ENCODE peak calls at places on chromosomes 4 and X, in four cellular contexts. R, A, F and V are unnamed samples.

GRCh38 chrX:40964008-40964407 is 121.2 kb upstream of the USP9X start:
- DNase-seq in R (no peak), A (no peak), F (no peak), V (no peak)

GRCh38 chr4:128517096-128517738 is 229.6 kb upstream of the PGRMC2 start:
- DNase-seq in R (no peak), A (peak), F (no peak), V (no peak)

GRCh38 chr4:119211856-119212250 is 660 bp upstream of the USP53 start:
- DNase-seq in R (no peak), A (no peak), F (peak), V (no peak)

GRCh38 chr4:25814323-25814722 is 48.5 kb downstream of the SEL1L3 start:
- DNase-seq in R (no peak), A (no peak), F (no peak), V (no peak)

GRCh38 chr4:144645621-144646522 is at the start of gene HHIP:
- DNase-seq in R (peak), A (no peak), F (peak), V (peak)

GRCh38 chr4:145797278-145797677 is 117.3 kb downstream of the C4orf51 start:
- DNase-seq in R (no peak), A (no peak), F (no peak), V (no peak)

GRCh38 chr4:185580699-185581098 is 45.4 kb upstream of the PDLIM3 start:
- DNase-seq in R (no peak), A (no peak), F (no peak), V (no peak)

GRCh38 chr4:110046588-110047049 is 133.9 kb downstream of the EGF start:
- DNase-seq in R (no peak), A (no peak), F (no peak), V (no peak)

GRCh38 chrX:49878128-49878833 is 1.0 kb upstream of the USP27X start:
- DNase-seq in R (no peak), A (peak), F (no peak), V (no peak)

DNA sequence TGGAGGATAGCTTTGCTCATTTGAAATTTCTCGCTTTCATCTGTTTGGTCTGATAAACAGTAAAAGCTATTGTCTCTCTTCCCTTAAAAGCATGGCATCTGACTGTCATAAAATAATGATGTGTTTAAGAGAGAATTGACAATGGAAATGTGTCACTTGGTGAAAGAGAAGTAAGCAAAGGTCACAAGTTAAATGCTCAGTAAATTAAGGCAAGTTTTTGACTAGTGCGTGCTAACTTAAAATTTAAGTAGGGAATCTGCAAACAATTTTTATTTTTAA is 161.6 kb upstream of the ANKRD50 start:
- DNase-seq in R (no peak), A (no peak), F (no peak), V (no peak)
- TF ChIP-seq ELF4 in R (no peak), A (no peak), F (no peak), V (no peak)

GRCh38 chr4:150006197-150006596 is 72.0 kb upstream of the DCLK2 start:
- DNase-seq in R (no peak), A (no peak), F (no peak), V (no peak)

GRCh38 chr4:150007512-150007911 is 70.7 kb upstream of the DCLK2 start:
- DNase-seq in R (no peak), A (no peak), F (no peak), V (no peak)

GRCh38 chr4:150009533-150009932 is 68.7 kb upstream of the DCLK2 start:
- DNase-seq in R (no peak), A (no peak), F (no peak), V (no peak)

GRCh38 chr4:150012851-150013360 is 65.3 kb upstream of the DCLK2 start:
- DNase-seq in R (no peak), A (no peak), F (no peak), V (no peak)

GRCh38 chr4:150010525-150011126 is 67.6 kb upstream of the DCLK2 start:
- DNase-seq in R (peak), A (peak), F (peak), V (no peak)
- TF ChIP-seq ELF4 in R (no peak), A (no peak), F (no peak), V (no peak)

DNA sequence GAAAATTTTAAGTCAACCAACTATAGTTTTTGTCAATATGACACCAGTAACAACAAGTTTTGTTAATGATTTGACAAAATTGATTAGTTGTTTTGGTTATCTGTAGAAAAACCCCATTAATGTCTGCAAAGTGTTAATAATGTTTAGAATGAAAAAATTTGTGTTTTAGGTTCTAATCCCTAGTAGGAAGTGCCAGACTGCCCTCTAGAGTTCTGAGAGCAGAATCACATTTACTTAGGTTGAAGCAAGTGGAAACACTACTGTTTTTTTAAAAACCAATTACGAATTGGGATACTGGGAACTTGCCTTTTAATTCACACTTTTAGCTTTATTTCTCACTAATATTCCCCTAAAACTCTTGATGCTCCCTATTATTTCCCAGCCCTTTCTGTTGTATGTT is 101.1 kb upstream of the CYLC1 start:
- DNase-seq in R (peak), A (no peak), F (peak), V (no peak)
- TF ChIP-seq ELF4 in R (no peak), A (no peak), F (no peak), V (no peak)

GRCh38 chr4:121324331-121324730 is 56.5 kb downstream of the QRFPR start:
- DNase-seq in R (no peak), A (no peak), F (no peak), V (no peak)

GRCh38 chr4:121326580-121326979 is 54.2 kb downstream of the QRFPR start:
- DNase-seq in R (no peak), A (no peak), F (no peak), V (no peak)

DNA sequence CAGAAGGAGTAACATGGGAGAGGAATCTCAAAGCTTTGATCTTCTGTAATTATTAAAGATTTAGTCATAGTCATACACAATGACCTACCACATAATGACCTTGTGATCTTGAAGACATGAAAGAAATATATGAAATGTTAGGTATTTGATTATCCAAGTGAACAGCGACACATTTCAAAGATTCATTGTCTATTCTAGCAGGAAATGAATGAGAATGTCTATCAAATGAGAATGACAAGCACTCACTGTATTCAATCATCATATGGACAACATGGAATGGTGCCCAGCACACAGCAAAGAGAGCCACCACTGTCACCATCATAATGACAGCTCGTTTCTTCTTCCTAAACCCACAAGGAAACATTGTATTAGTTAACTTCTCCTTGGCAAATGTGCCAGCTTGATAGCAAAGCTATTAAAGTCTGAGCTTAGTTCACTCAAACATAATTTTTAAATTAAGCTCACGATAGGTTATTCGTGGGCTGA is 50.6 kb downstream of the QRFPR start:
- DNase-seq in R (no peak), A (no peak), F (no peak), V (no peak)
- TF ChIP-seq ELF4 in R (no peak), A (no peak), F (no peak), V (no peak)

GRCh38 chrX:68832516-68833447 is 4.0 kb downstream of the EFNB1 start:
- DNase-seq in R (no peak), A (no peak), F (no peak), V (no peak)

GRCh38 chrX:68833855-68834331 is 5.1 kb downstream of the EFNB1 start:
- DNase-seq in R (no peak), A (no peak), F (no peak), V (no peak)

GRCh38 chrX:68834371-68835103 is 5.7 kb downstream of the EFNB1 start:
- DNase-seq in R (no peak), A (no peak), F (no peak), V (no peak)

GRCh38 chrX:68832101-68832416 is 3.2 kb downstream of the EFNB1 start:
- DNase-seq in R (no peak), A (no peak), F (no peak), V (no peak)

DNA sequence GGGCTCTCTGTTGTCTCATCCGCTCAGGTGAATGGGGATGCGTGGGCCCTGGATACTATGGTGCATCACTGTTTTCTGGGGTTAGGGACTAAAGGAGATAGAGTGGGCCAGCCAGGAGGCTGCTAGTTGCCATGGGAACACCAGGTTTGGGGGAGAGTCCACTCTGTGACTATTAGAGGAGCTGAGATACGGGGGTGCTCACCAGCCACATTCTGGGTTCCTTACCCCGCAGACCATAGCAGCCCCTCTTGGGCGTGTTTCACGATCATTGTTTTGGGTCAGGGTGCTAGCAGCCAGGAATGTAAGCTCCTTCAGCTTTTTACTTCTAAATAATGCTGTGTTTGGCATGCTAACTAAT is 4.6 kb downstream of the EFNB1 start:
- DNase-seq in R (no peak), A (no peak), F (no peak), V (no peak)
- TF ChIP-seq ELF4 in R (no peak), A (no peak), F (no peak), V (no peak)

GRCh38 chr4:137545461-137545861 is 13.2 kb upstream of the PCDH18 start:
- DNase-seq in R (peak), A (no peak), F (no peak), V (no peak)
- TF ChIP-seq ELF4 in R (no peak), A (no peak), F (no peak), V (no peak)

DNA sequence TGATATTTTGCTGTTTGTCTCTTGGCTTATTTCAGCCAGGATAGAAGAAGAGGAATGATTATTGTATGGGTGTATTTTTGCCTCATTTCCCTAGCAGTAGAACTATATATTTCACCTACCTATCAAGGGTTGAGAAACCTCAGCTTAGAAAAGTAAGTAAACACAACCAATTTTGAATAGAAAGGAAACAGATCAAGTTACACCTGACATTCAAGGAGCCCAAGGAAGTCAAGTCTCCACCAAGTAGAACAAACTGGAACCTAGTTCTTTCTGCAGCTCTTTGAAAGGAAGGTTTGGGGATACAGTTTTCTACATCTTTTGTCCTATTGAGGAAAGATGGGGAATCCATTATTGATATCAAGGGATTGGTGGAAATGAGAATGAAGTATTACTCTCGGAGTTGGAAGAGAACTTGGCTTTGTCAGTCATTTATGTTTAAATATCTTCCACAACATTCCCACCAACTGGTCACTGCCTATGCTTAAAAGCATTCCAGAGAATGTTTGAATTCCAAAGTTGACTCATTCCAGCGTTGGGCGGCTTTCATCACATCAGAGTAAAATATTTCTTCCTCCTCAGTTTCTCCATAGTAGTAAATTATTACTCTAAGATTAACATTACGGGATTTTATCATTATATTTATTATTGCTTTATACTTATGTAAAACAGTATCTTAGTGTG is 207.8 kb upstream of the CNKSR2 start:
- DNase-seq in R (no peak), A (no peak), F (peak), V (no peak)
- TF ChIP-seq ELF4 in R (no peak), A (no peak), F (no peak), V (no peak)

DNA sequence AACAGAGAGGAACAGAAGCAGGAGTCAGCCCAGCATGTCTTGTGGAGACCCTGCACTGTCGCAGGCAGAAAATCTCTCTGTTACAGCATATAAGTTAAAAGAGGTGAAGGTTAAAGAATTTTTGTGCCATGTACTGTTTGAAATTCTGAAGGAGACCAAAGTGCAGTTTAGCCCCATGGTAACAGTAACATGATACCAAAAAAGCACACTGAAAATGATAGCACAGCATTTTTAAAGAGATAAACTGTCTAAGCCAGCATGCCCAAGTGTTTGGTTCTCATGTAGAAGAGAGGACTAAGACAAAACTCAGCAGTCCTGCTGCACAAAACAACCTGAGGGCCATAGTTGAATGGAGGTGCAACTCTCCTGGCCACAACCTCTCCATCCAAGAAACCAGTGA is 41.9 kb upstream of the PARM1 start:
- DNase-seq in R (no peak), A (no peak), F (peak), V (no peak)
- TF ChIP-seq ELF4 in R (no peak), A (no peak), F (no peak), V (no peak)